ENCODE peak calls at places on chromosomes 12 and 14, in eight cellular contexts. L, U, K, Q, C, N, O and D are unnamed samples.

GRCh38 chr12:15356831-15357456 is 34.6 kb downstream of the PTPRO start:
- DNase-seq in N (no peak), U (no peak), K (no peak), O (no peak), C (no peak), L (peak; percentile 72), Q (no peak), D (no peak)

GRCh38 chr12:86660488-86661171 is 404.4 kb upstream of the MGAT4C start:
- DNase-seq in K (no peak), L (no peak), Q (peak; percentile 47), U (no peak), O (no peak), C (no peak), N (no peak), D (peak; percentile 80)

GRCh38 chr14:47278233-47278842 is 397.1 kb downstream of the MDGA2 start:
- DNase-seq in L (peak; percentile 90), O (peak; percentile 77), U (peak; percentile 45), Q (peak; percentile 28), K (no peak), C (no peak), N (peak; percentile 10), D (peak; percentile 29)

GRCh38 chr12:85794551-85794950 is 41.7 kb downstream of the RASSF9 start:
- DNase-seq in O (no peak), C (peak; percentile 87), N (no peak), Q (peak; percentile 87), L (no peak), K (no peak), U (no peak), D (peak; percentile 42)

GRCh38 chr12:95258146-95258545 is 40.5 kb downstream of the VEZT start:
- DNase-seq in O (no peak), L (no peak), U (no peak), C (no peak), K (no peak), N (no peak), Q (no peak), D (peak; percentile 17)

GRCh38 chr14:69612014-69612758 is 790 bp downstream of the SUSD6 start:
- DNase-seq in Q (peak; percentile 29), K (no peak), C (no peak), O (no peak), L (peak; percentile 72), N (no peak), U (peak; percentile 50), D (peak; percentile 32)

GRCh38 chr12:115398311-115398781 is 714.4 kb upstream of the TBX3 start:
- DNase-seq in Q (no peak), O (peak; percentile 19), N (no peak), L (peak; percentile 83), U (no peak), K (no peak), C (no peak), D (no peak)

GRCh38 chr14:59333668-59334067 is 131.5 kb downstream of the GPR135 start:
- DNase-seq in O (peak; percentile 92), K (no peak), U (no peak), Q (peak; percentile 91), N (peak; percentile 66), C (peak; percentile 84), L (no peak), D (peak; percentile 97)

GRCh38 chr12:109467978-109468676 is 9.0 kb downstream of the KCTD10 start:
- DNase-seq in N (no peak), L (peak; percentile 62), K (no peak), Q (no peak), O (no peak), U (no peak), C (no peak), D (no peak)

GRCh38 chr12:55972906-55973597 is 826 bp upstream of the RAB5B start:
- DNase-seq in Q (no peak), O (no peak), C (no peak), L (no peak), N (no peak), U (no peak), K (no peak), D (peak; percentile 53)

GRCh38 chr12:85866929-85867776 is 6.9 kb upstream of the NTS start:
- DNase-seq in Q (peak; percentile 77), O (peak; percentile 59), N (peak; percentile 41), U (peak; percentile 72), L (peak; percentile 63), K (no peak), C (peak; percentile 67), D (peak; percentile 74)